ENCODE peak calls at places on chromosome 17, in five cellular contexts. E is right atrium auricular region, L is heart right ventricle, V is GM12864, K is AG09309. R is an unnamed sample.

GRCh38 chr17:55421179-55421934 is at the start of gene MMD:
- DNase-seq in L (no peak), E (no peak), K (no peak), V (no peak), R (no peak)

GRCh38 chr17:59387351-59388069 is 56.1 kb downstream of the YPEL2 start:
- DNase-seq in K (no peak), L (no peak), V (no peak), E (no peak), R (no peak)

GRCh38 chr17:78214706-78215061 is 631 bp downstream of the BIRC5 start:
- DNase-seq in L (no peak), E (no peak), V (no peak), K (no peak), R (no peak)

GRCh38 chr17:35094902-35095301 is 24.8 kb downstream of the RAD51D start:
- DNase-seq in V (no peak), E (no peak), K (peak; percentile 64), L (no peak), R (no peak)

GRCh38 chr17:64679710-64680216 is 17.7 kb upstream of the SMURF2 start:
- DNase-seq in V (no peak), L (no peak), E (no peak), K (peak; percentile 94), R (peak; percentile 77)

GRCh38 chr17:9725575-9725974 is 65.8 kb downstream of the DHRS7C start:
- DNase-seq in E (no peak), K (no peak), V (no peak), L (no peak), R (no peak)

GRCh38 chr17:58112970-58113631 is 29.9 kb downstream of the DYNLL2 start:
- DNase-seq in L (peak; percentile 77), K (no peak), E (peak; percentile 83), V (peak; percentile 36), R (no peak)

GRCh38 chr17:36475346-36475970 is 11.0 kb upstream of the ZNHIT3 start:
- DNase-seq in E (no peak), V (no peak), K (no peak), L (no peak), R (no peak)

GRCh38 chr17:60641810-60642220 is 35.8 kb upstream of the BCAS3 start:
- DNase-seq in E (peak; percentile 63), K (peak; percentile 27), V (peak; percentile 38), L (peak; percentile 78), R (peak; percentile 64)

GRCh38 chr17:72117748-72118587 is 2.9 kb upstream of the SOX9 start:
- DNase-seq in V (no peak), K (no peak), E (no peak), L (no peak), R (no peak)

GRCh38 chr17:47615766-47616424 is 33.8 kb upstream of the KPNB1 start:
- DNase-seq in K (peak; percentile 7), E (no peak), L (no peak), V (no peak), R (no peak)

GRCh38 chr17:78808106-78808635 is 26.1 kb upstream of the CYTH1 start:
- DNase-seq in K (no peak), V (no peak), E (no peak), L (no peak), R (no peak)

GRCh38 chr17:8243827-8244226 is 4.0 kb downstream of the CTC1 start:
- DNase-seq in L (no peak), K (no peak), V (no peak), E (no peak), R (no peak)

GRCh38 chr17:16407911-16408588 is 7.3 kb upstream of the TRPV2 start:
- DNase-seq in E (peak; percentile 76), V (peak; percentile 87), L (peak; percentile 73), K (no peak), R (no peak)

GRCh38 chr17:14202388-14203166 is 34.1 kb downstream of the CDRT15 start:
- DNase-seq in V (no peak), E (no peak), L (no peak), K (no peak), R (no peak)

GRCh38 chr17:14204084-14204483 is 32.6 kb downstream of the CDRT15 start:
- DNase-seq in V (no peak), K (no peak), L (no peak), E (no peak), R (no peak)

GRCh38 chr17:14201595-14201994 is 35.1 kb downstream of the CDRT15 start:
- DNase-seq in V (no peak), L (no peak), K (no peak), E (no peak), R (no peak)

GRCh38 chr17:14204546-14204945 is 32.1 kb downstream of the CDRT15 start:
- DNase-seq in K (no peak), E (no peak), L (no peak), V (no peak), R (no peak)

GRCh38 chr17:14203392-14203791 is 33.3 kb downstream of the CDRT15 start:
- DNase-seq in V (no peak), E (no peak), K (no peak), L (no peak), R (no peak)
- TF ChIP-seq CTCF in V (peak; percentile 10), E (no peak), K (peak; percentile 33), L (no peak), R (peak; percentile 52)

DNA sequence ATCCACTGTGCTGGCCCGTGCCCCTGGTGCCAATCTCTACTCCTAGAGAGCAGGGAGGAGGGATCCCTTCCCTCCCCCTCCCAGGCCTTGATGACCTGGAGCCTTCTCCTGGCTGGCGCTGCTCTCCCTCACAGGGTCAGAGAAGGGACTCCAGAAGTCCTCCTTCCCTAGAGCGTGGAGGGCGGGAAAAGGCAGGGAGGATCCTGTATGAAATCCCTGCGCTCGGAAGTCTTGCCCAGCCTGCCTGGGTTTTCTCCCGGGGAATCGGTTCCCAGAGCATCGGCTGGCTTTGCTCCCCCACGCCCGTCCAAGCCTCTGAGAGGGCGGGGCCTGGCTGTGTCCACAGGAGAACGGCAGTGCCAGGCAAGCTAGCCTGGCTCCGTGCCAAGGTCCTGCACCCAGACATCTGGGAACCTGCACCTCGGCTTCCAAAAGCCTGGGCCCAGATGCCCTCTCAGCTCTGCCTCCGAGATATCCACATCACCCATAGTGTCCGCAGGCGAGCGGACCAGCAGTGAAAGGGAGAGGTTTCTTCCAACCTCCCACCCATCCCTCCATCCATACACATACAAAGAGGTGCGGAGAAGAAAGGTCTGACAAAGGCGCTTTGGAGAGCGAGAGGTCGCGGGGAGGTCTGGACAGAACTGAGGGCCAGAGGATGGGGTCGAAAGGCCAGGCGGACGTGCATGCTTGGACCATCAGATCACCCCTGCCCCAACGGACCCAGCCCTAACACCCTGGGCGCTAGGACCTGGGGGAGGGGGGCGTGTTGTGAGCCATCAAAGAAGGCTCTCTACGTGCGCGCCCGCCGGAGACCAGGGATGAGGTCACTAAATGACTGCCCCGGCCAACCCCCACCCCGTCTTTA is 1.1 kb downstream of the MPP2 start:
- DNase-seq in K (no peak), L (peak; percentile 83), V (no peak), E (peak; percentile 85), R (peak; percentile 28)
- H3K4me3 ChIP-seq in K (peak overlapping the region; percentile 76), L (peak overlapping the region; percentile 76), V (no peak overlapping the region), E (peak overlapping the region; percentile 67), R (peak overlapping the region; percentile 74)

GRCh38 chr17:27244019-27244418 is 49.9 kb upstream of the WSB1 start:
- DNase-seq in V (no peak), L (no peak), K (no peak), E (no peak), R (no peak)
- TF ChIP-seq CTCF in V (no peak), L (no peak), K (no peak), E (no peak), R (no peak)

DNA sequence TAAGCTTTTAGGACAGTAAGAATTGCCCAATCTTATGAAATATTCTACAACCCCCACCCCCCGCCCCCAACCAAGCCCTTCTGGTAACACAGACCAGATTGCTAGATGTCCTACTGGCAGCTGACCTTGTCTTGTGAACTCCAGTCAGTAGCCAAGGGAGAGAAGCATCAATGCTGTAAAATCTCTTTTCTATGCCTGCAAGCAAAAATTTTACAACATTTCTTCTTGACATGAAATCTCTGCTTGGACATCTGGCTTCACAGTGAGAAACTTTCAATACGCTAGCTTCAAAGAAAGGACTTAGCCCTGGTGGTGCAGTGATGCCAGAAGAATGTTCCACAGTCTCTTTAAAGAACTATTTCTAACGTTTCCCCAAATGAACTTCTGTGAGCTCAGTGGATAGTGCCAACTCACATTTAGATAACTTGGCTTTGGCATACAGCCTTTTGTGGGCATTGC is 169.3 kb upstream of the AXIN2 start:
- DNase-seq in E (no peak), V (no peak), L (no peak), K (peak; percentile 90), R (no peak)
- H3K4me3 ChIP-seq in E (no peak overlapping the region), V (no peak overlapping the region), L (no peak overlapping the region), K (no peak overlapping the region), R (no peak overlapping the region)

R was measured in retinal pigment epithelial cell.